ENCODE peak calls at places on chromosomes 11 and 22, in four cellular contexts. H, Q, T and S are unnamed samples.

GRCh38 chr11:118618115-118618990 is 10.9 kb downstream of the PHLDB1 start:
- DNase-seq in T (peak), H (no peak), Q (peak), S (no peak)

GRCh38 chr11:126993599-126993998 is 7.0 kb downstream of the KIRREL3 start:
- DNase-seq in T (no peak), Q (no peak), H (no peak), S (no peak)

GRCh38 chr11:130477646-130478203 is 29.3 kb downstream of the ADAMTS15 start:
- DNase-seq in Q (no peak), H (no peak), T (no peak), S (no peak)

GRCh38 chr22:32777997-32778396 is 23.5 kb upstream of the TIMP3 start:
- DNase-seq in H (no peak), Q (no peak), T (no peak), S (no peak)

GRCh38 chr11:122601131-122602125 is 54.1 kb upstream of the UBASH3B start:
- DNase-seq in H (peak), Q (no peak), T (no peak), S (no peak)

GRCh38 chr11:69084371-69084770 is 35.6 kb downstream of the TPCN2 start:
- DNase-seq in Q (no peak), T (no peak), H (no peak), S (no peak)

GRCh38 chr22:42281706-42282251 is 11.3 kb upstream of the TCF20 start:
- DNase-seq in T (no peak), Q (no peak), H (no peak), S (no peak)

GRCh38 chr11:61957028-61957770 is 7.0 kb downstream of the BEST1 start:
- DNase-seq in Q (no peak), H (no peak), T (peak), S (no peak)

GRCh38 chr22:37485006-37485713 is 1.0 kb downstream of the MFNG start:
- DNase-seq in Q (no peak), T (no peak), H (no peak), S (peak)

GRCh38 chr11:17531818-17532131 is 12.4 kb downstream of the USH1C start:
- DNase-seq in T (no peak), H (no peak), Q (no peak), S (no peak)

GRCh38 chr11:47216141-47216798 is 1.5 kb downstream of the DDB2 start:
- DNase-seq in T (peak), H (peak), Q (peak), S (peak)

GRCh38 chr11:109547356-109548027 is 125.5 kb downstream of the C11orf87 start:
- DNase-seq in Q (no peak), H (no peak), T (no peak), S (no peak)

GRCh38 chr22:25024895-25025294 is 72.4 kb downstream of the KIAA1671 start:
- DNase-seq in T (no peak), H (no peak), Q (no peak), S (no peak)

GRCh38 chr22:50298937-50299656 is 8.3 kb downstream of the PLXNB2 start:
- DNase-seq in Q (no peak), H (no peak), T (no peak), S (no peak)

GRCh38 chr22:27306771-27307170 is 494.8 kb downstream of the MN1 start:
- DNase-seq in Q (no peak), H (no peak), T (no peak), S (no peak)

GRCh38 chr22:46008291-46008690 is 31.3 kb upstream of the WNT7B start:
- DNase-seq in H (no peak), Q (peak), T (no peak), S (no peak)

GRCh38 chr11:122863704-122864326 is 18.7 kb upstream of the JHY start:
- DNase-seq in T (no peak), H (peak), Q (peak), S (no peak)

GRCh38 chr22:50325444-50326224 is 1.2 kb downstream of the DENND6B start:
- DNase-seq in T (no peak), H (no peak), Q (no peak), S (no peak)

GRCh38 chr11:40879911-40880310 is 579.5 kb downstream of the LRRC4C start:
- DNase-seq in T (no peak), H (no peak), Q (no peak), S (no peak)

GRCh38 chr11:62665630-62666258 is 632 bp downstream of the CSKMT start:
- DNase-seq in T (peak), Q (peak), H (no peak), S (no peak)

GRCh38 chr11:85076535-85077330 is 550.4 kb downstream of the DLG2 start:
- DNase-seq in T (no peak), Q (no peak), H (no peak), S (no peak)

GRCh38 chr22:42347281-42347824 is 76.9 kb upstream of the TCF20 start:
- DNase-seq in H (no peak), T (no peak), Q (no peak), S (no peak)

GRCh38 chr11:128757886-128758612 is 64.2 kb downstream of the FLI1 start:
- DNase-seq in Q (no peak), H (no peak), T (no peak), S (peak)

GRCh38 chr11:60786811-60787567 is 1.9 kb downstream of the MS4A10 start:
- DNase-seq in Q (peak), T (no peak), H (no peak), S (no peak)

GRCh38 chr22:31089101-31090100 is 8.3 kb downstream of the SMTN start:
- DNase-seq in H (no peak), Q (peak), T (peak), S (peak)

GRCh38 chr11:132904566-132904965 is 627.7 kb downstream of the OPCML start:
- DNase-seq in T (no peak), H (no peak), Q (no peak), S (no peak)

GRCh38 chr22:35781898-35782297 is 64.2 kb downstream of the APOL5 start:
- DNase-seq in T (no peak), H (no peak), Q (no peak), S (no peak)

GRCh38 chr22:41482319-41482935 is 13.5 kb downstream of the ACO2 start:
- DNase-seq in Q (no peak), T (no peak), H (no peak), S (no peak)

GRCh38 chr22:42937164-42937854 is 77.6 kb downstream of the PACSIN2 start:
- DNase-seq in Q (peak), H (peak), T (no peak), S (peak)

GRCh38 chr22:46041642-46042041 is 64.7 kb upstream of the WNT7B start:
- DNase-seq in T (no peak), Q (no peak), H (no peak), S (no peak)

GRCh38 chr11:1639666-1640065 is 10.1 kb downstream of the KRTAP5-5 start:
- DNase-seq in T (no peak), Q (no peak), H (no peak), S (no peak)

GRCh38 chr22:37545703-37546435 is 14.4 kb upstream of the CDC42EP1 start:
- DNase-seq in H (peak), Q (peak), T (peak), S (no peak)

GRCh38 chr11:296206-296975 is 2.9 kb downstream of the IFITM5 start:
- DNase-seq in Q (peak), T (no peak), H (no peak), S (no peak)

GRCh38 chr11:76756341-76756771 is 26.8 kb upstream of the TSKU start:
- DNase-seq in H (no peak), T (no peak), Q (no peak), S (no peak)

GRCh38 chr11:75352417-75353206 is 1.2 kb upstream of the ARRB1 start:
- DNase-seq in T (peak), H (no peak), Q (no peak), S (no peak)

GRCh38 chr11:75349540-75350116 is 1.8 kb downstream of the ARRB1 start:
- DNase-seq in H (no peak), T (no peak), Q (peak), S (no peak)

GRCh38 chr11:75350743-75351540 is 519 bp downstream of the ARRB1 start:
- DNase-seq in T (peak), Q (peak), H (no peak), S (peak)

GRCh38 chr11:75350122-75350742 is 1.2 kb downstream of the ARRB1 start:
- DNase-seq in H (no peak), Q (no peak), T (no peak), S (no peak)

GRCh38 chr11:75351541-75352416 is at the start of gene ARRB1:
- DNase-seq in T (peak), H (peak), Q (peak), S (peak)
- TF ChIP-seq CTCF in T (no peak), H (no peak), Q (no peak), S (no peak)

GRCh38 chr11:34397120-34397519 is 39.3 kb upstream of the ABTB2 start:
- DNase-seq in T (no peak), Q (no peak), H (no peak), S (no peak)
- TF ChIP-seq CTCF in T (no peak), Q (no peak), H (no peak), S (no peak)

GRCh38 chr11:43574949-43575915 is 105.3 kb upstream of the HSD17B12 start:
- DNase-seq in Q (no peak), H (no peak), T (no peak), S (no peak)

GRCh38 chr11:43578346-43579170 is 102.0 kb upstream of the HSD17B12 start:
- DNase-seq in H (no peak), Q (no peak), T (no peak), S (no peak)

GRCh38 chr11:43577566-43578264 is 102.8 kb upstream of the HSD17B12 start:
- DNase-seq in T (no peak), H (no peak), Q (no peak), S (no peak)

GRCh38 chr11:43575931-43576833 is 104.4 kb upstream of the HSD17B12 start:
- DNase-seq in Q (no peak), T (no peak), H (no peak), S (no peak)

GRCh38 chr11:43576834-43577521 is 103.6 kb upstream of the HSD17B12 start:
- DNase-seq in H (peak), T (no peak), Q (no peak), S (no peak)
- TF ChIP-seq CTCF in H (no peak), T (no peak), Q (peak), S (no peak)

GRCh38 chr22:20985720-20986119 is 3.6 kb downstream of the LZTR1 start:
- DNase-seq in H (no peak), Q (no peak), T (no peak), S (no peak)
- TF ChIP-seq CTCF in H (no peak), Q (no peak), T (no peak), S (no peak)

GRCh38 chr11:7830740-7831139 is 34.0 kb upstream of the OR5P2 start:
- DNase-seq in T (no peak), Q (no peak), H (no peak), S (no peak)
- TF ChIP-seq CTCF in T (no peak), Q (no peak), H (no peak), S (no peak)

DNA sequence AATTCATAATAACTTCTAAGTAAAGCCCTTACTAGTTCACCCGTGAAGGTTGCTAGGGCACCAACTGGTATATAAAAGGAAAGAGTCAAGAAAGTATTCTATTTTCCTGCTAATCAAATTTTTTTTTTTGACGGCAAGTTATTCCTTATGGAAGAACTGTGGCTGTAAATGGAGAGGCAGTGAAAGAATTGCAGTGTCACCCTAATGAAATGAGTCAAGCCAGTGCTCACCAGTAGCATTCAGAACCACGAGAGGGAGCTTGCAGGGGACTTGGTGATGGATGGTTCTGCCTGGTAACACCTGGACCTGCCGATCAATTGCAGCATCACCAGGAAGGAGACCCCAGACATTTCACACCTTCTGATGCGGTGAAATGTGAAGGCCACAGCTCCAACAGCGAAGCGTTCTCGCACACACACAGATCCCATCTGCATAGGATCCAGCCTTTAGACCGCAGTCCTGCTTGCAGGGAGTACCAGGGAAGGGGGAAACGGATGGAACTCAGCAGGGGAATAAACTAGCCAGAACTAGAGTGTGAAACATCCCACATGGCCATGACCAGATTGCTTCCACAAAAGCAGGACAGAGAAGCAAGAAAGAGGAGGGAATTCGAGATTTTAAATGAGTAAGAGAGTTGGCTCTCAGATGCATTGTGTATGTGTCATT is 326.2 kb downstream of the TBC1D22A start:
- DNase-seq in Q (no peak), T (no peak), H (no peak), S (no peak)
- TF ChIP-seq CTCF in Q (no peak), T (no peak), H (no peak), S (no peak)

GRCh38 chr22:39216143-39216490 is 28.7 kb downstream of the PDGFB start:
- DNase-seq in Q (no peak), H (no peak), T (peak), S (no peak)

GRCh38 chr22:39215070-39215396 is 29.7 kb downstream of the PDGFB start:
- DNase-seq in Q (no peak), T (no peak), H (no peak), S (no peak)

GRCh38 chr22:39214383-39215069 is 30.3 kb downstream of the PDGFB start:
- DNase-seq in T (peak), Q (no peak), H (peak), S (no peak)

GRCh38 chr22:39214006-39214382 is 30.8 kb downstream of the PDGFB start:
- DNase-seq in H (no peak), Q (no peak), T (no peak), S (no peak)

GRCh38 chr22:39215430-39216142 is 29.2 kb downstream of the PDGFB start:
- DNase-seq in T (peak), H (peak), Q (no peak), S (no peak)
- TF ChIP-seq CTCF in T (no peak), H (peak), Q (peak), S (no peak)

DNA sequence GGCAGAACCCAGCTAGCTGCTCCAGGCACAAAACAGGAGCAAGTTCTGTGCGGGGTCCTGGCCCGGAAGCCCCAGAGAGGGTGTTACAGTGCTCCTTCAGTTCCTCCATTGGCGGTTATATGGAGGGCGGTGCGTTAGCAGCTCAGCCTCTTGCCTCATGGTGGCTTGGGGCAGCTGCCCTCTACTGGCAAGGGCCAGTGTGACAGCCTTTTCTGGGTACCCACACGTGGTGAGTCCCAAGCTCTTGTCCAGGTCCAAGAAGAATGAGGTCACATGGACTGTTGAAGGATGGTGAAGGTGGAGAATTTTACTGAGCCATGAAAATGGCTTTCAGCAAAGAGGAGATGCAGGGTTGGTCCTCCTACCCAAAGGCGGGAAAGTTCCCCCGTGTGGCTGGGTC is 100.5 kb downstream of the WT1 start:
- DNase-seq in Q (no peak), H (peak), T (no peak), S (no peak)
- TF ChIP-seq CTCF in Q (no peak), H (peak), T (peak), S (no peak)

GRCh38 chr11:45182902-45183301 is 36.5 kb downstream of the PRDM11 start:
- DNase-seq in H (peak), T (no peak), Q (no peak), S (no peak)
- TF ChIP-seq CTCF in H (peak), T (peak), Q (peak), S (no peak)

GRCh38 chr11:19116971-19117759 is at the start of gene ZDHHC13:
- DNase-seq in T (peak), Q (peak), H (peak), S (peak)
- TF ChIP-seq CTCF in T (no peak), Q (no peak), H (peak), S (no peak)